ENCODE peak calls at places on chromosomes 2 and 18, in six cellular contexts. M is A549, F is K562, X is SK-N-SH, L is HepG2, Z is GM12878. R is an unnamed sample.

GRCh38 chr2:236731767-236732580 is 162.3 kb downstream of the ACKR3 start:
- DNase-seq in M (peak), F (no peak), X (no peak), L (no peak), Z (no peak), R (peak)

GRCh38 chr2:149200109-149200520 is 130.3 kb upstream of the LYPD6 start:
- DNase-seq in M (no peak), F (no peak), X (no peak), L (no peak), Z (no peak), R (no peak)

GRCh38 chr2:42770288-42771131 is 6.6 kb upstream of the OXER1 start:
- DNase-seq in M (peak), F (peak), X (peak), L (peak), Z (no peak), R (peak)

GRCh38 chr2:600542-601386 is 76.4 kb downstream of the TMEM18 start:
- DNase-seq in M (no peak), F (peak), X (peak), L (no peak), Z (no peak), R (no peak)

GRCh38 chr2:43898134-43898957 is 59.6 kb downstream of the ABCG8 start:
- DNase-seq in M (peak), F (no peak), X (peak), L (peak), Z (no peak), R (peak)

GRCh38 chr2:15034860-15035259 is 402.3 kb downstream of the LRATD1 start:
- DNase-seq in M (no peak), F (no peak), X (no peak), L (no peak), Z (no peak), R (no peak)

GRCh38 chr2:100396483-100396882 is 21.0 kb downstream of the CHST10 start:
- DNase-seq in M (no peak), F (no peak), X (peak), L (no peak), Z (no peak), R (no peak)

GRCh38 chr2:168594778-168595177 is 138.7 kb downstream of the CERS6 start:
- DNase-seq in M (no peak), F (no peak), X (no peak), L (no peak), Z (peak), R (no peak)

GRCh38 chr2:25292408-25292807 is 49.3 kb downstream of the DNMT3A start:
- DNase-seq in M (no peak), F (no peak), X (no peak), L (no peak), Z (no peak), R (no peak)

DNA sequence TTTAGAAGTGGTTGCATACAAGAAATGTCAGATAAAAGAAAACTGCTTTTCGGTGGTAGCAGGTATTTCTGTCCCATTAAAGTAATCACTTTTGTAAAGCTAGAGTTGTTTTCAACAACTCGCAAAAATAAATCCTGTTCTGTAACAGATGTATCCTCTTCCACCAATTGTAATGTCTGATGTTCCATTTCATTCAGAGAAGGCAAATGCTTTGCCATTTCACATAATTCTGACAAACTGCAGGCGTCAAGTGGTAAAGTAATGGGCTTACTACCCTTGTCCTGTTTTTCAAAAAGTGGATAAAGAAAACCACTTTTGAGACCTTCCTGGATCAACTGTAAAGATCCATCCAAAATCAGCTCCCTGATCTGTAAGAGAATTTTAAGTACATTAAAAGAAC is 16.6 kb downstream of the METTL4 start:
- DNase-seq in M (no peak), F (no peak), X (no peak), L (no peak), Z (no peak), R (no peak)
- H3K4me3 ChIP-seq in M (no peak), F (no peak), X (no peak), L (no peak), Z (no peak), R (no peak)

GRCh38 chr2:65620026-65620425 is 187.6 kb upstream of the SPRED2 start:
- DNase-seq in M (no peak), F (no peak), X (no peak), L (no peak), Z (no peak), R (no peak)
- TF ChIP-seq SMC3 in M (no peak), F (no peak), X (no peak), L (no peak), Z (no peak), R (no peak)

GRCh38 chr2:170716851-170717598 is 1.9 kb downstream of the SP5 start:
- DNase-seq in M (peak), F (no peak), X (peak), L (peak), Z (no peak), R (peak)

GRCh38 chr2:170721678-170722077 is 6.5 kb downstream of the SP5 start:
- DNase-seq in M (no peak), F (no peak), X (no peak), L (no peak), Z (no peak), R (no peak)

GRCh38 chr2:170717991-170718589 is 3.0 kb downstream of the SP5 start:
- DNase-seq in M (no peak), F (no peak), X (no peak), L (peak), Z (no peak), R (no peak)

GRCh38 chr2:170717599-170717963 is 2.4 kb downstream of the SP5 start:
- DNase-seq in M (no peak), F (no peak), X (no peak), L (no peak), Z (no peak), R (no peak)

GRCh38 chr2:170719810-170720209 is 4.7 kb downstream of the SP5 start:
- DNase-seq in M (no peak), F (no peak), X (no peak), L (no peak), Z (no peak), R (no peak)
- H3K4me3 ChIP-seq in M (no peak), F (no peak), X (peak), L (peak), Z (no peak), R (no peak)

DNA sequence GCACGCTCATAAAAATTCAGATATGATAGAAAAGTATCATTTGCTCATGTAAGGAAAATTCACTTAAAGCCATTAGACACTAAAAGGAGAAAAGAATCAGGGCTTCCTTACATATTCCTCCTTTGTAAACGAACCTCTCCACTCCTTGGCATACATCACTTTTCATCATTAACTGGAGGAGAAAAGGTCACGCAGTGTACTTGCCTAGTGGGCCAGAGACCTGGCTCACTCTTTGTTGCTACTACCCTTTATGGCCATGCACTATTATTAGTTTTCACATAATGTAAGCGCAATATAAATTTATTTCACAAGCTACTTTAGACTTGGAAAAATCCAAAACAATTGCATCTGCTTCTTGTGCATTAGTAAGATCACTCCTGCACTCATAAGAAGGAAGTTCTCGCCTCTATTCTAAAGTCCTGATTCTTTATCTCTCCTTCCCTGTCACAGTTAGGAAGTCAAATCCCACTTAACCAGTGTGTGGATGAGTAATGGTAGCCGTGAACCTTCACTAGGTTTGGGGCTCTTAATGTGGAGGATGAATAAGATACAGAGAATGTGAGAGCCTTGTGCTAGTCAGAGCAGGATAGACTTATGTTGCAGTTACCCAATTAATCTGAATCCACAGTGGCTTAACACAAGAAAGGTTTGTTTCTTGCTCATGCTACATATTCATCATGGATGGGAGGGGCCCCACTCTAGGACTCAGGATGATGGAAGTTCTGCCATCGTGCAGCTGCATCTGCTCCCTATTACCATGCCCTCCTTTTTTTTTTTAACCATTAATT is 115.0 kb upstream of the GLS start:
- DNase-seq in M (no peak), F (no peak), X (peak), L (no peak), Z (no peak), R (peak)
- TF ChIP-seq SMC3 in M (no peak), F (no peak), X (peak), L (no peak), Z (no peak), R (no peak)

DNA sequence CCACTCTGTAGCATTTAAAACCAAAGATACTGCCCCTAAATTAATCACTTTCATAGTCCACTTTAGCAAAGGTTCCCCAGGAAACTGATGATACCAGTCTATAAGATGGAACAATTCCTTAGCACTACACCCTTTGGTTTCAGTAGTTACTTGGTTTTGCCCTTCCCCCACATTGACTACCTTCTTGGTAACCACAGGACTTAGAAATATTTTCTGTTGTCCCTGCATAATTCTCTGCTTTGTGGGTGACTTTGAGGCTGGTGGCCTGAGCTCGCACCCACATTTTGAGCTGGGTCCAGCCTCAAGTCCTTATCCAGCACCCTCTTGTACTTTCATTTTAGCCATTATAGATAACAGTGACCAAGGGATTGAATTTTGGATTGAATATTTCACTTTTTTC is 23.1 kb downstream of the ELP2 start:
- DNase-seq in M (no peak), F (no peak), X (no peak), L (no peak), Z (no peak), R (peak)
- H3K4me3 ChIP-seq in M (no peak), F (no peak), X (no peak), L (no peak), Z (no peak), R (no peak)

GRCh38 chr18:12944724-12945123 is 3.1 kb upstream of the SEH1L start:
- DNase-seq in M (no peak), F (no peak), X (no peak), L (no peak), Z (no peak), R (no peak)
- TF ChIP-seq SMC3 in M (no peak), F (no peak), X (no peak), L (no peak), Z (no peak), R (no peak)